ENCODE peak calls at places on chromosomes 5 and 9, in seven cellular contexts. One of them, this sample, is unnamed.

GRCh38 chr5:94174748-94175411 is 433.5 kb upstream of the POU5F2 start:
- DNase-seq in stimulated activated CD4-positive, alpha-beta T cell treated with anti-CD3 and anti-CD28 coated beads, Interleukin-1b, Interleukin-23, amount 100 ng/mL, for 1 hour: no peak
- DNase-seq in hypothalamus: no peak
- DNase-seq in CD4-positive, alpha-beta T cell: no peak
- DNase-seq in frontal cortex: no peak
- DNase-seq in GM12891: no peak
- DNase-seq in HS-5: peak
- DNase-seq in this sample: no peak

GRCh38 chr9:132559711-132560110 is 22.7 kb upstream of the BARHL1 start:
- DNase-seq in stimulated activated CD4-positive, alpha-beta T cell treated with anti-CD3 and anti-CD28 coated beads, Interleukin-1b, Interleukin-23, amount 100 ng/mL, for 1 hour: no peak
- DNase-seq in hypothalamus: no peak
- DNase-seq in CD4-positive, alpha-beta T cell: no peak
- DNase-seq in frontal cortex: no peak
- DNase-seq in GM12891: no peak
- DNase-seq in HS-5: no peak
- DNase-seq in this sample: no peak

GRCh38 chr5:38601133-38601842 is 44.8 kb upstream of the LIFR start:
- DNase-seq in stimulated activated CD4-positive, alpha-beta T cell treated with anti-CD3 and anti-CD28 coated beads, Interleukin-1b, Interleukin-23, amount 100 ng/mL, for 1 hour: no peak
- DNase-seq in hypothalamus: no peak
- DNase-seq in CD4-positive, alpha-beta T cell: no peak
- DNase-seq in frontal cortex: no peak
- DNase-seq in GM12891: no peak
- DNase-seq in HS-5: no peak
- DNase-seq in this sample: no peak

GRCh38 chr5:124661317-124662141 is 84.9 kb downstream of the ZNF608 start:
- DNase-seq in stimulated activated CD4-positive, alpha-beta T cell treated with anti-CD3 and anti-CD28 coated beads, Interleukin-1b, Interleukin-23, amount 100 ng/mL, for 1 hour: no peak
- DNase-seq in hypothalamus: no peak
- DNase-seq in CD4-positive, alpha-beta T cell: no peak
- DNase-seq in frontal cortex: no peak
- DNase-seq in GM12891: no peak
- DNase-seq in HS-5: peak
- DNase-seq in this sample: no peak

GRCh38 chr5:10590226-10591047 is 26.6 kb downstream of the ANKRD33B start:
- DNase-seq in stimulated activated CD4-positive, alpha-beta T cell treated with anti-CD3 and anti-CD28 coated beads, Interleukin-1b, Interleukin-23, amount 100 ng/mL, for 1 hour: no peak
- DNase-seq in hypothalamus: no peak
- DNase-seq in CD4-positive, alpha-beta T cell: no peak
- DNase-seq in frontal cortex: no peak
- DNase-seq in GM12891: no peak
- DNase-seq in HS-5: no peak
- DNase-seq in this sample: no peak

GRCh38 chr9:121566401-121567141 is 66.9 kb upstream of the GGTA1 start:
- DNase-seq in stimulated activated CD4-positive, alpha-beta T cell treated with anti-CD3 and anti-CD28 coated beads, Interleukin-1b, Interleukin-23, amount 100 ng/mL, for 1 hour: no peak
- DNase-seq in hypothalamus: no peak
- DNase-seq in CD4-positive, alpha-beta T cell: no peak
- DNase-seq in frontal cortex: no peak
- DNase-seq in GM12891: no peak
- DNase-seq in HS-5: no peak
- DNase-seq in this sample: no peak

GRCh38 chr9:6955251-6955921 is 197.6 kb downstream of the KDM4C start:
- DNase-seq in stimulated activated CD4-positive, alpha-beta T cell treated with anti-CD3 and anti-CD28 coated beads, Interleukin-1b, Interleukin-23, amount 100 ng/mL, for 1 hour: no peak
- DNase-seq in hypothalamus: peak
- DNase-seq in CD4-positive, alpha-beta T cell: no peak
- DNase-seq in frontal cortex: peak
- DNase-seq in GM12891: no peak
- DNase-seq in HS-5: no peak
- DNase-seq in this sample: no peak

GRCh38 chr5:181217805-181218065 is 5.3 kb upstream of the TRIM41 start:
- DNase-seq in stimulated activated CD4-positive, alpha-beta T cell treated with anti-CD3 and anti-CD28 coated beads, Interleukin-1b, Interleukin-23, amount 100 ng/mL, for 1 hour: no peak
- DNase-seq in hypothalamus: no peak
- DNase-seq in CD4-positive, alpha-beta T cell: peak
- DNase-seq in frontal cortex: no peak
- DNase-seq in GM12891: no peak
- DNase-seq in HS-5: no peak
- DNase-seq in this sample: peak

GRCh38 chr5:17217421-17218352 is at the start of gene BASP1:
- DNase-seq in stimulated activated CD4-positive, alpha-beta T cell treated with anti-CD3 and anti-CD28 coated beads, Interleukin-1b, Interleukin-23, amount 100 ng/mL, for 1 hour: no peak
- DNase-seq in hypothalamus: peak
- DNase-seq in CD4-positive, alpha-beta T cell: peak
- DNase-seq in frontal cortex: peak
- DNase-seq in GM12891: peak
- DNase-seq in HS-5: no peak
- DNase-seq in this sample: no peak

GRCh38 chr5:75640395-75640794 is 29.1 kb downstream of the ANKDD1B start:
- DNase-seq in stimulated activated CD4-positive, alpha-beta T cell treated with anti-CD3 and anti-CD28 coated beads, Interleukin-1b, Interleukin-23, amount 100 ng/mL, for 1 hour: no peak
- DNase-seq in hypothalamus: no peak
- DNase-seq in CD4-positive, alpha-beta T cell: no peak
- DNase-seq in frontal cortex: no peak
- DNase-seq in GM12891: no peak
- DNase-seq in HS-5: peak
- DNase-seq in this sample: no peak

GRCh38 chr9:13576101-13576500 is 296.6 kb upstream of the MPDZ start:
- DNase-seq in stimulated activated CD4-positive, alpha-beta T cell treated with anti-CD3 and anti-CD28 coated beads, Interleukin-1b, Interleukin-23, amount 100 ng/mL, for 1 hour: no peak
- DNase-seq in hypothalamus: no peak
- DNase-seq in CD4-positive, alpha-beta T cell: no peak
- DNase-seq in frontal cortex: no peak
- DNase-seq in GM12891: no peak
- DNase-seq in HS-5: no peak
- DNase-seq in this sample: no peak

GRCh38 chr5:92559743-92560142 is 1021.3 kb downstream of the NR2F1-AS1 start:
- DNase-seq in stimulated activated CD4-positive, alpha-beta T cell treated with anti-CD3 and anti-CD28 coated beads, Interleukin-1b, Interleukin-23, amount 100 ng/mL, for 1 hour: no peak
- DNase-seq in hypothalamus: no peak
- DNase-seq in CD4-positive, alpha-beta T cell: no peak
- DNase-seq in frontal cortex: no peak
- DNase-seq in GM12891: no peak
- DNase-seq in HS-5: no peak
- DNase-seq in this sample: no peak

GRCh38 chr5:129161830-129162229 is 67.3 kb downstream of the ISOC1 start:
- DNase-seq in stimulated activated CD4-positive, alpha-beta T cell treated with anti-CD3 and anti-CD28 coated beads, Interleukin-1b, Interleukin-23, amount 100 ng/mL, for 1 hour: no peak
- DNase-seq in hypothalamus: no peak
- DNase-seq in CD4-positive, alpha-beta T cell: no peak
- DNase-seq in frontal cortex: no peak
- DNase-seq in GM12891: no peak
- DNase-seq in HS-5: no peak
- DNase-seq in this sample: no peak

GRCh38 chr9:81465468-81466002 is 223.8 kb downstream of the TLE1 start:
- DNase-seq in stimulated activated CD4-positive, alpha-beta T cell treated with anti-CD3 and anti-CD28 coated beads, Interleukin-1b, Interleukin-23, amount 100 ng/mL, for 1 hour: no peak
- DNase-seq in hypothalamus: no peak
- DNase-seq in CD4-positive, alpha-beta T cell: no peak
- DNase-seq in frontal cortex: no peak
- DNase-seq in GM12891: no peak
- DNase-seq in HS-5: no peak
- DNase-seq in this sample: no peak

GRCh38 chr9:116504893-116505480 is 182.1 kb upstream of the TRIM32 start:
- DNase-seq in stimulated activated CD4-positive, alpha-beta T cell treated with anti-CD3 and anti-CD28 coated beads, Interleukin-1b, Interleukin-23, amount 100 ng/mL, for 1 hour: no peak
- DNase-seq in hypothalamus: no peak
- DNase-seq in CD4-positive, alpha-beta T cell: no peak
- DNase-seq in frontal cortex: no peak
- DNase-seq in GM12891: peak
- DNase-seq in HS-5: no peak
- DNase-seq in this sample: no peak

GRCh38 chr5:39757121-39757520 is 332.3 kb upstream of the DAB2 start:
- DNase-seq in stimulated activated CD4-positive, alpha-beta T cell treated with anti-CD3 and anti-CD28 coated beads, Interleukin-1b, Interleukin-23, amount 100 ng/mL, for 1 hour: no peak
- DNase-seq in hypothalamus: no peak
- DNase-seq in CD4-positive, alpha-beta T cell: no peak
- DNase-seq in frontal cortex: no peak
- DNase-seq in GM12891: no peak
- DNase-seq in HS-5: no peak
- DNase-seq in this sample: no peak

GRCh38 chr9:71363286-71363961 is 242.0 kb upstream of the TRPM3 start:
- DNase-seq in stimulated activated CD4-positive, alpha-beta T cell treated with anti-CD3 and anti-CD28 coated beads, Interleukin-1b, Interleukin-23, amount 100 ng/mL, for 1 hour: no peak
- DNase-seq in hypothalamus: no peak
- DNase-seq in CD4-positive, alpha-beta T cell: no peak
- DNase-seq in frontal cortex: no peak
- DNase-seq in GM12891: no peak
- DNase-seq in HS-5: no peak
- DNase-seq in this sample: no peak

GRCh38 chr9:132908635-132909034 is 29.9 kb downstream of the SPACA9 start:
- DNase-seq in stimulated activated CD4-positive, alpha-beta T cell treated with anti-CD3 and anti-CD28 coated beads, Interleukin-1b, Interleukin-23, amount 100 ng/mL, for 1 hour: no peak
- DNase-seq in hypothalamus: no peak
- DNase-seq in CD4-positive, alpha-beta T cell: no peak
- DNase-seq in frontal cortex: no peak
- DNase-seq in GM12891: no peak
- DNase-seq in HS-5: no peak
- DNase-seq in this sample: no peak

GRCh38 chr5:59025734-59026133 is 442.9 kb downstream of the RAB3C start:
- DNase-seq in stimulated activated CD4-positive, alpha-beta T cell treated with anti-CD3 and anti-CD28 coated beads, Interleukin-1b, Interleukin-23, amount 100 ng/mL, for 1 hour: no peak
- DNase-seq in hypothalamus: no peak
- DNase-seq in CD4-positive, alpha-beta T cell: no peak
- DNase-seq in frontal cortex: no peak
- DNase-seq in GM12891: no peak
- DNase-seq in HS-5: no peak
- DNase-seq in this sample: no peak

GRCh38 chr5:138952962-138953361 is 77.8 kb upstream of the LRRTM2 start:
- DNase-seq in stimulated activated CD4-positive, alpha-beta T cell treated with anti-CD3 and anti-CD28 coated beads, Interleukin-1b, Interleukin-23, amount 100 ng/mL, for 1 hour: no peak
- DNase-seq in hypothalamus: no peak
- DNase-seq in CD4-positive, alpha-beta T cell: no peak
- DNase-seq in frontal cortex: no peak
- DNase-seq in GM12891: no peak
- DNase-seq in HS-5: no peak
- DNase-seq in this sample: no peak

GRCh38 chr5:164663223-164663989 is 1158.0 kb downstream of the MAT2B start:
- DNase-seq in stimulated activated CD4-positive, alpha-beta T cell treated with anti-CD3 and anti-CD28 coated beads, Interleukin-1b, Interleukin-23, amount 100 ng/mL, for 1 hour: no peak
- DNase-seq in hypothalamus: no peak
- DNase-seq in CD4-positive, alpha-beta T cell: no peak
- DNase-seq in frontal cortex: no peak
- DNase-seq in GM12891: no peak
- DNase-seq in HS-5: peak
- DNase-seq in this sample: no peak

GRCh38 chr9:128102861-128103588 is 24.5 kb downstream of the PTGES2 start:
- DNase-seq in stimulated activated CD4-positive, alpha-beta T cell treated with anti-CD3 and anti-CD28 coated beads, Interleukin-1b, Interleukin-23, amount 100 ng/mL, for 1 hour: no peak
- DNase-seq in hypothalamus: no peak
- DNase-seq in CD4-positive, alpha-beta T cell: no peak
- DNase-seq in frontal cortex: no peak
- DNase-seq in GM12891: no peak
- DNase-seq in HS-5: no peak
- DNase-seq in this sample: no peak

GRCh38 chr5:4387295-4387694 is 752.8 kb upstream of the ADAMTS16 start:
- DNase-seq in stimulated activated CD4-positive, alpha-beta T cell treated with anti-CD3 and anti-CD28 coated beads, Interleukin-1b, Interleukin-23, amount 100 ng/mL, for 1 hour: no peak
- DNase-seq in hypothalamus: no peak
- DNase-seq in CD4-positive, alpha-beta T cell: no peak
- DNase-seq in frontal cortex: no peak
- DNase-seq in GM12891: no peak
- DNase-seq in HS-5: no peak
- DNase-seq in this sample: no peak

GRCh38 chr5:178398856-178399722 is 166.5 kb upstream of the PHYKPL start:
- DNase-seq in stimulated activated CD4-positive, alpha-beta T cell treated with anti-CD3 and anti-CD28 coated beads, Interleukin-1b, Interleukin-23, amount 100 ng/mL, for 1 hour: no peak
- DNase-seq in hypothalamus: no peak
- DNase-seq in CD4-positive, alpha-beta T cell: no peak
- DNase-seq in frontal cortex: no peak
- DNase-seq in GM12891: no peak
- DNase-seq in HS-5: no peak
- DNase-seq in this sample: no peak

GRCh38 chr5:150081541-150082283 is 4.6 kb downstream of the CSF1R start:
- DNase-seq in stimulated activated CD4-positive, alpha-beta T cell treated with anti-CD3 and anti-CD28 coated beads, Interleukin-1b, Interleukin-23, amount 100 ng/mL, for 1 hour: no peak
- DNase-seq in hypothalamus: peak
- DNase-seq in CD4-positive, alpha-beta T cell: no peak
- DNase-seq in frontal cortex: no peak
- DNase-seq in GM12891: peak
- DNase-seq in HS-5: no peak
- DNase-seq in this sample: peak